ENCODE peak calls at places on chromosomes 3 and 15, in four cellular contexts. One of them, this sample, is unnamed.
A peak's percentile ranks its signal among the peaks of the same experiment; 100 is the strongest.

GRCh38 chr3:181613813-181614212 is 97.9 kb upstream of the SOX2 start:
- DNase-seq in NCI-H1092: no peak
- DNase-seq in HT-29: no peak
- DNase-seq in mucosa of gallbladder: no peak
- DNase-seq in this sample: no peak

GRCh38 chr3:28743843-28744242 is 395.2 kb upstream of the AZI2 start:
- DNase-seq in NCI-H1092: no peak
- DNase-seq in HT-29: no peak
- DNase-seq in mucosa of gallbladder: peak; percentile 36
- DNase-seq in this sample: peak; percentile 86

GRCh38 chr3:44048196-44048924 is 193.3 kb upstream of the TOPAZ1 start:
- DNase-seq in NCI-H1092: no peak
- DNase-seq in HT-29: no peak
- DNase-seq in mucosa of gallbladder: no peak
- DNase-seq in this sample: no peak

GRCh38 chr3:97958796-97959195 is 13.4 kb downstream of the RIOX2 start:
- DNase-seq in NCI-H1092: no peak
- DNase-seq in HT-29: no peak
- DNase-seq in mucosa of gallbladder: no peak
- DNase-seq in this sample: no peak

GRCh38 chr15:66706225-66706732 is 4.2 kb downstream of the SMAD6 start:
- DNase-seq in NCI-H1092: no peak
- DNase-seq in HT-29: no peak
- DNase-seq in mucosa of gallbladder: no peak
- DNase-seq in this sample: no peak

GRCh38 chr3:135084404-135084803 is 289.3 kb downstream of the EPHB1 start:
- DNase-seq in NCI-H1092: no peak
- DNase-seq in HT-29: no peak
- DNase-seq in mucosa of gallbladder: no peak
- DNase-seq in this sample: no peak

GRCh38 chr3:144431134-144431533 is 459.5 kb downstream of the DIPK2A start:
- DNase-seq in NCI-H1092: no peak
- DNase-seq in HT-29: no peak
- DNase-seq in mucosa of gallbladder: no peak
- DNase-seq in this sample: no peak

GRCh38 chr3:5051772-5052171 is 70.3 kb upstream of the ARL8B start:
- DNase-seq in NCI-H1092: no peak
- DNase-seq in HT-29: no peak
- DNase-seq in mucosa of gallbladder: no peak
- DNase-seq in this sample: peak; percentile 5

GRCh38 chr3:133828576-133829309 is 23.1 kb downstream of the SRPRB start:
- DNase-seq in NCI-H1092: no peak
- DNase-seq in HT-29: no peak
- DNase-seq in mucosa of gallbladder: no peak
- DNase-seq in this sample: no peak

GRCh38 chr3:49397470-49397869 is 14.3 kb downstream of the RHOA start:
- DNase-seq in NCI-H1092: no peak
- DNase-seq in HT-29: no peak
- DNase-seq in mucosa of gallbladder: no peak
- DNase-seq in this sample: no peak

GRCh38 chr15:57149196-57149595 is 227.1 kb upstream of the CGNL1 start:
- DNase-seq in NCI-H1092: no peak
- DNase-seq in HT-29: no peak
- DNase-seq in mucosa of gallbladder: no peak
- DNase-seq in this sample: no peak

GRCh38 chr3:37997321-37997720 is 6.7 kb downstream of the VILL start:
- DNase-seq in NCI-H1092: no peak
- DNase-seq in HT-29: no peak
- DNase-seq in mucosa of gallbladder: no peak
- DNase-seq in this sample: no peak

GRCh38 chr15:101651753-101652097 is 456 bp downstream of the TM2D3 start:
- DNase-seq in NCI-H1092: no peak
- DNase-seq in HT-29: peak; percentile 67
- DNase-seq in mucosa of gallbladder: peak; percentile 37
- DNase-seq in this sample: no peak

GRCh38 chr3:37606472-37606871 is 255.2 kb upstream of the CTDSPL start:
- DNase-seq in NCI-H1092: no peak
- DNase-seq in HT-29: no peak
- DNase-seq in mucosa of gallbladder: no peak
- DNase-seq in this sample: no peak

GRCh38 chr15:101240364-101240763 is 11.5 kb downstream of the CHSY1 start:
- DNase-seq in NCI-H1092: no peak
- DNase-seq in HT-29: no peak
- DNase-seq in mucosa of gallbladder: no peak
- DNase-seq in this sample: no peak

GRCh38 chr3:52532517-52532837 is 1.2 kb downstream of the NT5DC2 start:
- DNase-seq in NCI-H1092: no peak
- DNase-seq in HT-29: peak; percentile 35
- DNase-seq in mucosa of gallbladder: no peak
- DNase-seq in this sample: no peak

GRCh38 chr3:148243609-148244008 is 454.1 kb upstream of the AGTR1 start:
- DNase-seq in NCI-H1092: no peak
- DNase-seq in HT-29: no peak
- DNase-seq in mucosa of gallbladder: no peak
- DNase-seq in this sample: no peak

GRCh38 chr3:98906230-98906629 is 4.7 kb upstream of the DCBLD2 start:
- DNase-seq in NCI-H1092: no peak
- DNase-seq in HT-29: no peak
- DNase-seq in mucosa of gallbladder: no peak
- DNase-seq in this sample: no peak

GRCh38 chr3:196621581-196621980 is 17.9 kb upstream of the NRROS start:
- DNase-seq in NCI-H1092: no peak
- DNase-seq in HT-29: no peak
- DNase-seq in mucosa of gallbladder: no peak
- DNase-seq in this sample: no peak

GRCh38 chr3:172270767-172271166 is 177.5 kb downstream of the GHSR start:
- DNase-seq in NCI-H1092: no peak
- DNase-seq in HT-29: no peak
- DNase-seq in mucosa of gallbladder: no peak
- DNase-seq in this sample: no peak

GRCh38 chr3:33218446-33219174 is at the start of gene SUSD5:
- DNase-seq in NCI-H1092: no peak
- DNase-seq in HT-29: no peak
- DNase-seq in mucosa of gallbladder: no peak
- DNase-seq in this sample: no peak

GRCh38 chr15:55518009-55518408 is 10.0 kb upstream of the DNAAF4 start:
- DNase-seq in NCI-H1092: no peak
- DNase-seq in HT-29: no peak
- DNase-seq in mucosa of gallbladder: no peak
- DNase-seq in this sample: no peak

GRCh38 chr3:152203677-152204076 is 65.1 kb upstream of the MBNL1 start:
- DNase-seq in NCI-H1092: no peak
- DNase-seq in HT-29: no peak
- DNase-seq in mucosa of gallbladder: no peak
- DNase-seq in this sample: no peak

GRCh38 chr3:187714404-187714979 is 12.1 kb upstream of the RTP2 start:
- DNase-seq in NCI-H1092: peak; percentile 66
- DNase-seq in HT-29: peak; percentile 91
- DNase-seq in mucosa of gallbladder: peak; percentile 85
- DNase-seq in this sample: peak; percentile 46

GRCh38 chr3:51617597-51617996 is 53.5 kb upstream of the TEX264 start:
- DNase-seq in NCI-H1092: no peak
- DNase-seq in HT-29: no peak
- DNase-seq in mucosa of gallbladder: no peak
- DNase-seq in this sample: no peak

This sample was measured in NCI-H2029.